ENCODE peak calls at places on chromosomes 1 and 21, in four cellular contexts. K is mucosa of descending colon, R is kidney, O is prostate gland. Z is an unnamed sample.

GRCh38 chr1:93908394-93909145 is 660 bp downstream of the GCLM start:
- DNase-seq in R (peak; percentile 87), O (peak; percentile 12), K (peak; percentile 61), Z (no peak)

GRCh38 chr1:111139234-111139955 is 498 bp downstream of the DRAM2 start:
- DNase-seq in O (peak; percentile 20), K (peak; percentile 74), R (no peak), Z (no peak)

GRCh38 chr1:175628548-175629317 is 114.7 kb downstream of the TNR start:
- DNase-seq in R (no peak), O (no peak), K (peak; percentile 6), Z (no peak)

GRCh38 chr1:109821221-109821669 is 57.5 kb upstream of the EPS8L3 start:
- DNase-seq in O (no peak), K (peak; percentile 28), R (peak; percentile 70), Z (peak; percentile 61)

GRCh38 chr1:165134431-165134830 is 222.1 kb downstream of the LMX1A start:
- DNase-seq in R (no peak), K (no peak), O (no peak), Z (no peak)

GRCh38 chr1:206717237-206717989 is 32.7 kb downstream of the MAPKAPK2 start:
- DNase-seq in R (no peak), O (no peak), K (peak; percentile 32), Z (no peak)

GRCh38 chr1:165886988-165887387 is 59.6 kb downstream of the UCK2 start:
- DNase-seq in R (no peak), K (no peak), O (no peak), Z (no peak)

GRCh38 chr1:195373831-195374230 is 1234.4 kb downstream of the KCNT2 start:
- DNase-seq in K (no peak), O (no peak), R (no peak), Z (no peak)

GRCh38 chr1:203210988-203211387 is 18.5 kb downstream of the CHIT1 start:
- DNase-seq in K (no peak), O (no peak), R (no peak), Z (no peak)

GRCh38 chr1:110773813-110774212 is 99.1 kb upstream of the KCNA3 start:
- DNase-seq in R (no peak), K (no peak), O (no peak), Z (no peak)

GRCh38 chr1:205350124-205350523 is 6.6 kb downstream of the KLHDC8A start:
- DNase-seq in K (no peak), R (no peak), O (no peak), Z (no peak)

DNA sequence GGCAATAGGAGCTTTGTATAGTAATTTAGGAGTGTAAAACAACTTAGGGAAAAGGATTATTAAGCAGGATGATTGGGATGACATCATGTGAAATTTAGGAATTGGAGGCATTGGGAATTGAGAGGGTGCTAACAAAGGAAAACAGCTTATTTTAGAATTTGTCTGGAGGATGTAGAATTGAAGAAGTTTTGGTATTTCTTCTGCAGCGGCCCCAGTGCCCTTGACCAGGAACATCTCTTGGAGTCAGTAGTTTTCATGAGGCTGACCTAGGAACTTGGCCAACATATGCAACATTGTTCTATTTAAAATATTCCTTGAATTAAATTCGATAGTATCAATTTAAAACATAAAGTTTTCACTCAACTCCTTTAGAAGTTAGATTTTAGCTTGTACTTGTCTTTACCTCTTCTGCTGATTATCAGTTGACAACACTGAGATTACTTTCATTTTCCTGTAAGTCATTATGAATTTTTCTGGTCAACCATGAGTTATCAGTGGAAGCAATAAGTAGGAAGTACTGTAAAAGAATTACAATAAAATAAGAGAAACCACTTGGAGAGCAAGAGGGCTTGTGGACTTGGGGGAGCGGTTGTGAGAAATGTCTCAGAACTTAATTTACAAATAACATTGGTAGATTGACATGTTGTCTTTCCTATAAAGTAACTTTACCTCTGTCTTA is 52.8 kb downstream of the DYRK1A start:
- DNase-seq in O (no peak), K (no peak), R (no peak), Z (no peak)
- H3K4me1 ChIP-seq in O (peaks cover 2% of the 10 kb centered on the region), K (no peaks in the 10 kb centered on the region), R (no peaks in the 10 kb centered on the region), Z (no peaks in the 10 kb centered on the region)

DNA sequence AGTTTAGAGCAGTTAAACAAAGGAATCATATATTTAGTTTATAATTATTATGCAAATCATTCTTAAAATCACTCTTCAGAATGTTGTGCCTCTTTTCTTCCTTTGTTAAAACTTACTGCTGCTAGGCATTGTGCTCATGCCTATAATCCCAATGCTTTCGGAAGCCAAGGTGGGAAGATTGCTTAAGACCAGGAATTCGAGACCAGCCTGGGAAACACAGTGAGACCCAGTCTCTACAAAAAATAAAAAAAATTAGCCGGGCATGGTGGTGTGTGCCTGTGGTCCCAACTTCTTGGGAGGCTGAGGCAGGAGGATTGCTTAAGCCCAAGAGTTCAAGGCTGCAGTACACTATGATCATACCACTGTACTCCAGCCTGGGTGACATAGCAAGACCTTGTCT is 33.6 kb downstream of the ZSWIM5 start:
- DNase-seq in K (no peak), O (no peak), R (no peak), Z (no peak)
- TF ChIP-seq CTCF in K (no peak), O (no peak), R (no peak), Z (no peak)

DNA sequence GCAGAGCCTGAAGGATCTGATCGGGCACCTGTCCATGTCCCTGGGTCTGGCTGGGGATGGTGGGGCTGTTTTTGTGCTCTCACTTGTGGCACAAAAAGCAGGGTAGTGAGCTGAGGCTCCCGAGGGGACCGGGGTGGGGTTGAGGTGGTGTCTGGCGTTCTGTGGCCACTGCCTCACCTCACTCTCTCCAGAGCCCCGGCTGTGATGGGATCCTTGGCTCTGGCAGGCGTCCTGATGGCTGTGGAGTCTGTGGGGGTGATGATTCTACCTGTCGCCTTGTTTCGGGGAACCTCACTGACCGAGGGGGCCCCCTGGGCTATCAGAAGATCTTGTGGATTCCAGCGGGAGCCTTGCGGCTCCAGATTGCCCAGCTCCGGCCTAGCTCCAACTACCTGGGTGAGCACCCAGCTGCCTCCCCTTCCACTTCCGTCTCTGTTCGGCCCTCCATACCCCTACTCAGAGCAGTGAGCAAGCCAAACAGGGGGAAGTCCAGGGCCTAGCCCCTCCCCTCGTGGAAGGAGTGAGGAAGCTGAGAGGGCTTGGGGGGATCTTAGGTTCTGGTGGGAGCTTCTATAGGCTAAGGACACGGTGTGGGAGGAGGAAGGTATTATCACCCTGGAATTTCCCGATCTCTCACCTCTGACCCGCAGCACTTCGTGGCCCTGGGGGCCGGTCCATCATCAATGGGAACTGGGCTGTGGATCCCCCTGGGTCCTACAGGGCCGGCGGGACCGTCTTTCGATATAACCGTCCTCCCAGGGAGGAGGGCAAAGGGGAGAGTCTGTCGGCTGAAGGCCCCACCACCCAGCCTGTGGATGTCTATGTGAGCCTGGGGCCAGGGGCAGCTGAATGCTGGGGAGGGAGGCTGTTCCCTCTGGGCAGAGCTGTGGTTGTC is 7.0 kb downstream of the ADAMTSL4 start:
- DNase-seq in R (no peak), O (no peak), K (no peak), Z (no peak)
- H3K4me1 ChIP-seq in R (peaks cover 24% of the 10 kb centered on the region), O (peaks cover 7% of the 10 kb centered on the region), K (peaks cover 15% of the 10 kb centered on the region), Z (peaks cover 31% of the 10 kb centered on the region)

GRCh38 chr1:52368383-52369172 is 2.6 kb upstream of the CC2D1B start:
- DNase-seq in O (peak; percentile 60), K (peak; percentile 73), R (no peak), Z (no peak)
- TF ChIP-seq CTCF in O (no peak), K (no peak), R (no peak), Z (no peak)

GRCh38 chr21:34836933-34837505 is 168.2 kb downstream of the CLIC6 start:
- DNase-seq in K (no peak), O (no peak), R (no peak), Z (no peak)
- H3K4me1 ChIP-seq in K (no peaks in the 10 kb centered on the region), O (no peaks in the 10 kb centered on the region), R (no peaks in the 10 kb centered on the region), Z (peaks cover 26% of the 10 kb centered on the region)

DNA sequence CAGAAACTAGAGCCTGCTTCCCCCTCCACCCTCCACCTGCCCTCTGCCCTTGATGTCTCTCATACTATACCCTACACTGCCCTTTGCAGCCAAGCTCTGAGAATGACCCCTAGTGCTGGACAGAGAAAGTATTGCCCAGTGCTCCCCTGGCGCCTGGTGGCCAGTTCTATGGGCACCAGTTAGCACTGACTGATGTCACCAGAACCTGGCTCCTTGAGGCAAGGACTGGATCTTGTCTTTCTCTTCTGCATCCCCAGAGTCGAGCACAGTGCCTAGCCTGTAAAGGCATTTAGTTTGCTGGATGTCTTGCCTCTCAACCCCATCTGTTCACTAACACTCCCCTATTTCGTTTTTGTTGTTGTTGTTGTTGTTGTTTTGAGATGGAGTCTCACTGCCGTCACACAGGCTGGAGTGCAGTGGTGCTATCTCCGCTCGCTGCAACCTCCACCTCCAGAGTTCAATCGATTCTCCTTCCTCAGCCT is 5.9 kb downstream of the PHLDA3 start:
- DNase-seq in O (no peak), R (no peak), K (no peak), Z (no peak)
- TF ChIP-seq CTCF in O (no peak), R (peak; percentile 14), K (no peak), Z (no peak)

GRCh38 chr1:24414884-24415333 is 693 bp upstream of the NIPAL3 start:
- DNase-seq in R (no peak), K (peak; percentile 40), O (no peak), Z (no peak)

GRCh38 chr1:24412408-24412807 is 1.2 kb downstream of the STPG1 start:
- DNase-seq in R (no peak), O (no peak), K (peak; percentile 53), Z (no peak)

GRCh38 chr1:24415334-24415909 is at the start of gene NIPAL3:
- DNase-seq in R (peak; percentile 99), O (peak; percentile 98), K (peak; percentile 99), Z (peak; percentile 97)

GRCh38 chr1:24411963-24412362 is 1.6 kb downstream of the STPG1 start:
- DNase-seq in O (no peak), K (no peak), R (no peak), Z (no peak)

DNA sequence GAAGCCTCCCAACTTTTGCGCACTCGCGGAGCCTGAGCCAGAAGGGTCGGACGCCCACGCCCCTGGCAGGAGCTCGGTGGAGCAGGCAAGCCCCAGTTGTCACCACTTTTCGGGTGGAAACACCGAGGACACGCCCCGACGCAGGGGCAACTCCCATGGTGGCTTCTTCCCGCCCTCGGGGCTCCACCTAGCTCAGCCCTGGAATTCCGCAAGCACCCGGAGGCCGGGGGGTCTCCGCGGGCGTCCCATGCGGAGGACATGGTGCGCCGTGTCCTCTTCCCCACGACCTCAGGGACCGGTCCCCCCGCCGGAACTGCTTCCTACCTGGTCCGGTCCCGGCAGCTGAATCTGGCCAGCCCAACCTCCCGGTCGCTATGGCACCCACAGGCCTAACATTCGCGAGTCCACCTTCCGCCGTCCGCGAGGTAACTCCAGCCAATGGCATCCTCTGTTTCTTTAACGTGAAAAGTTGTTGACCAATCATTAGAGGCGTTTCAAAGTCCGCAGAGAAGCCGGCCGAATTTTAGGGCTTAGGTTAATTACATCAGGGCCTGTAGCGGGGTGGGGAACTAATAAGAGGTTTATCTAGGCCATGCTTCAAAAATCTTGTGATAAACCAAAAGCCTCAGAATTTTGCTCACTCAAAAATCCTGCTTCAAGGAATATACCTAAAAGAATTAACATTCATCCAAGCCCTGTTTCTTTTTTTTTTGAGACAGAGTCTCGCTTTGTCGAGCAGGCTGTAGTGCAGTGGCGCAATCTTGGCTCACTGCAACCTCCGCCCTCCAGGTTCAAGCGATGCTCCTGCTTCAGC is at the start of gene STPG1:
- DNase-seq in K (peak; percentile 88), O (peak; percentile 89), R (peak; percentile 95), Z (peak; percentile 90)
- H3K4me1 ChIP-seq in K (peaks cover 53% of the 10 kb centered on the region), O (no peaks in the 10 kb centered on the region), R (peaks cover 13% of the 10 kb centered on the region), Z (peaks cover 6% of the 10 kb centered on the region)

DNA sequence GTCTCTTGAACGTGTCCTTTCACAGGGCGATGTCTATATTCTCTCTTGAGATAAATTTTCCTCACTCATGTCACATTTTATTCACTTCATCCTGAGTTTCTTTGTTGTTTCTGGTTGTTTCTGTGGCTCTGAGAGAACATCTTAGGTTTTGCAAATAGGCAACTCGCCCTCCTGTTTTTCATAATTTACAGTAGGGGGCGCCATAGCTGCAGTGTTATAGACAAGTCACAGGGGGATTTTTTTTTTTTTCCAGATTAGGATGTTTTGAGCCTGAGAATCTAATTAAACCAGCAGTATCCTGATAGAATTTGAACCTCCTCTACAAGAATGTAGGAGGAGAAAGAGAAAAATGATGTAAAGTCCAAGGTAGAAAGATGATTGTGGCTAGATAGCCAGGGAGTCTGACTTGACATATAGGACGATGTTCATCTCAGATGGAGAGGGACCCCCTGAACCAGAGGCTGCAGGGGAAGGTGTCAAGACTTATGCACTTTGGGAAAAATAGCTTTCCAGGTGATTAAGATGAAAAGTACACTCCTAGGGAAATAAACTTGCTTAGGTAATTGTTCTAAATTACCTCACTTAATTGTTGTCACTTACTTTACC is 76.3 kb downstream of the ZP4 start:
- DNase-seq in R (no peak), K (no peak), O (no peak), Z (no peak)
- TF ChIP-seq CTCF in R (peak; percentile 29), K (no peak), O (peak; percentile 30), Z (no peak)

Z was measured in breast epithelium.